ENCODE peak calls at places on chromosomes 16 and 17, in four cellular contexts. One of them, this sample, is unnamed.

GRCh38 chr17:36066365-36066945 is 2.4 kb downstream of the CCL18 start:
- DNase-seq in colonic mucosa: no peak
- DNase-seq in dorsolateral prefrontal cortex: no peak
- DNase-seq in fibroblast of lung: no peak
- DNase-seq in this sample: no peak

GRCh38 chr17:76697702-76698465 is 12.9 kb downstream of the MXRA7 start:
- DNase-seq in fibroblast of lung: peak; percentile 82
- DNase-seq in colonic mucosa: no peak
- DNase-seq in dorsolateral prefrontal cortex: no peak
- DNase-seq in this sample: no peak

GRCh38 chr16:84827131-84827574 is 7.4 kb downstream of the CRISPLD2 start:
- DNase-seq in colonic mucosa: no peak
- DNase-seq in fibroblast of lung: no peak
- DNase-seq in dorsolateral prefrontal cortex: no peak
- DNase-seq in this sample: no peak

GRCh38 chr17:55577687-55578086 is 66.4 kb upstream of the SMIM36 start:
- DNase-seq in fibroblast of lung: peak; percentile 49
- DNase-seq in dorsolateral prefrontal cortex: no peak
- DNase-seq in colonic mucosa: no peak
- DNase-seq in this sample: no peak

GRCh38 chr17:44804301-44805061 is 25.6 kb downstream of the GJC1 start:
- DNase-seq in dorsolateral prefrontal cortex: peak; percentile 26
- DNase-seq in colonic mucosa: no peak
- DNase-seq in fibroblast of lung: no peak
- DNase-seq in this sample: peak; percentile 49

GRCh38 chr17:59892251-59892848 is 393 bp downstream of the TUBD1 start:
- DNase-seq in fibroblast of lung: no peak
- DNase-seq in colonic mucosa: peak; percentile 31
- DNase-seq in dorsolateral prefrontal cortex: no peak
- DNase-seq in this sample: no peak

GRCh38 chr17:50147841-50148225 is 2.6 kb downstream of the PPP1R9B start:
- DNase-seq in dorsolateral prefrontal cortex: no peak
- DNase-seq in fibroblast of lung: no peak
- DNase-seq in colonic mucosa: no peak
- DNase-seq in this sample: no peak

GRCh38 chr17:43169561-43170139 is 1.4 kb upstream of the NBR1 start:
- DNase-seq in dorsolateral prefrontal cortex: peak; percentile 13
- DNase-seq in fibroblast of lung: peak; percentile 0
- DNase-seq in colonic mucosa: peak; percentile 54
- DNase-seq in this sample: peak; percentile 8

GRCh38 chr17:38673714-38674012 is 1.1 kb downstream of the EPOP start:
- DNase-seq in dorsolateral prefrontal cortex: no peak
- DNase-seq in colonic mucosa: peak; percentile 26
- DNase-seq in fibroblast of lung: no peak
- DNase-seq in this sample: no peak

GRCh38 chr17:70863436-70864248 is 694.3 kb downstream of the KCNJ2 start:
- DNase-seq in dorsolateral prefrontal cortex: no peak
- DNase-seq in colonic mucosa: no peak
- DNase-seq in fibroblast of lung: peak; percentile 82
- DNase-seq in this sample: no peak

GRCh38 chr16:20369452-20370054 is 17.0 kb upstream of the UMOD start:
- DNase-seq in dorsolateral prefrontal cortex: no peak
- DNase-seq in colonic mucosa: no peak
- DNase-seq in fibroblast of lung: no peak
- DNase-seq in this sample: no peak

GRCh38 chr17:19590912-19591551 is 57.4 kb downstream of the SLC47A1 start:
- DNase-seq in dorsolateral prefrontal cortex: no peak
- DNase-seq in colonic mucosa: no peak
- DNase-seq in fibroblast of lung: no peak
- DNase-seq in this sample: no peak

GRCh38 chr16:87027056-87027616 is 290.1 kb downstream of the C16orf95 start:
- DNase-seq in fibroblast of lung: no peak
- DNase-seq in dorsolateral prefrontal cortex: no peak
- DNase-seq in colonic mucosa: no peak
- DNase-seq in this sample: no peak

GRCh38 chr16:48445782-48446533 is 60.7 kb upstream of the SIAH1 start:
- DNase-seq in colonic mucosa: peak; percentile 5
- DNase-seq in fibroblast of lung: no peak
- DNase-seq in dorsolateral prefrontal cortex: no peak
- DNase-seq in this sample: no peak

GRCh38 chr16:23520500-23520899 is 10.2 kb upstream of the GGA2 start:
- DNase-seq in colonic mucosa: no peak
- DNase-seq in dorsolateral prefrontal cortex: no peak
- DNase-seq in fibroblast of lung: no peak
- DNase-seq in this sample: no peak

GRCh38 chr16:2751577-2752034 is 832 bp upstream of the SRRM2 start:
- DNase-seq in dorsolateral prefrontal cortex: peak; percentile 31
- DNase-seq in colonic mucosa: no peak
- DNase-seq in fibroblast of lung: peak; percentile 20
- DNase-seq in this sample: no peak

GRCh38 chr17:59366773-59367656 is 35.6 kb downstream of the YPEL2 start:
- DNase-seq in colonic mucosa: peak; percentile 88
- DNase-seq in fibroblast of lung: peak; percentile 83
- DNase-seq in dorsolateral prefrontal cortex: no peak
- DNase-seq in this sample: peak; percentile 81

GRCh38 chr17:2009737-2010136 is 15.4 kb downstream of the RTN4RL1 start:
- DNase-seq in colonic mucosa: no peak
- DNase-seq in dorsolateral prefrontal cortex: no peak
- DNase-seq in fibroblast of lung: no peak
- DNase-seq in this sample: no peak

DNA sequence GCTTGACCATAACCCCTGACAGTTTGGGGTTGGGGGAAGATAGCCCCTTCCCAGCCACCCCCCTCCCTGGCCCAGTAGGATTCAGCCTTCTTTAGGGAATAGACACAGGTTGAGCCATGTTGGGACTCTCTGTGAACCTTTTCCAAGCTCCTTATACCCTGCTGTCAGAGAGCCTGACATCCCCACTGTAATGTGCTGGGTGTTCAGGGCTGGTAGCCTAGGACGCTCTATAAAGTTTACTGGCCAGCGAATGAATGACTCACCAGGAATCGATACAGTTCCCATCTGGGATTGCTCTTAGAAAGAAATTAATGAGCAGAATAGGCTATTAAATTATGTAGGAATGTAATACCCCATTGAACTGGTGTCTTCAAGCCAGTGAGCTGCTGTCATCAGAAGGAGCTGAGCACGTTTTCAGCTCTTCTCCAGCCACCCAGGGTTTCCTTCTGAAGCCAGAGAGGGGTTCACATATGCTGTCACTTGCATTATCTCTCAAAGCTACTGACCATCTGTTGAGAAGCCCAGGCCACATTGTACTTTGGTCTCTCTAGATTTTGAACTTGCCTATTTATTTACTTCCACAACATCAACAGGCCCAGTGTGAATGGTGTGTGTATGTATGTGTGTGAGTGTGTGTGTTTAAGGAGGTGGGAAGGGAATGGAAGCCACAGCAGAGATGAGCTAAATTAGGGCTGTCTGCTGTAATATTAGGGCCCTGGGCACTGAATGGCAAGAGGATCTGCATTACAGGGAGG is 64.9 kb downstream of the SPACA3 start:
- DNase-seq in fibroblast of lung: no peak
- DNase-seq in dorsolateral prefrontal cortex: no peak
- DNase-seq in colonic mucosa: no peak
- DNase-seq in this sample: no peak
- H3K4me3 ChIP-seq in fibroblast of lung: no peak overlapping the region
- H3K4me3 ChIP-seq in dorsolateral prefrontal cortex: no peak overlapping the region
- H3K4me3 ChIP-seq in colonic mucosa: no peak overlapping the region
- H3K4me3 ChIP-seq in this sample: no peak overlapping the region

GRCh38 chr16:50680907-50681885 is at the start of gene SNX20:
- DNase-seq in fibroblast of lung: no peak
- DNase-seq in dorsolateral prefrontal cortex: no peak
- DNase-seq in colonic mucosa: peak; percentile 46
- DNase-seq in this sample: no peak
- H3K27ac ChIP-seq in fibroblast of lung: no peak within 1 kb of the TSS
- H3K27ac ChIP-seq in dorsolateral prefrontal cortex: no peak within 1 kb of the TSS
- H3K27ac ChIP-seq in colonic mucosa: peak within 1 kb of the TSS; percentile 56
- H3K27ac ChIP-seq in this sample: no peak within 1 kb of the TSS

GRCh38 chr17:79217473-79218135 is 143.0 kb downstream of the ENGASE start:
- DNase-seq in dorsolateral prefrontal cortex: no peak
- DNase-seq in colonic mucosa: no peak
- DNase-seq in fibroblast of lung: no peak
- DNase-seq in this sample: no peak
- H3K27me3 ChIP-seq in dorsolateral prefrontal cortex: peaks cover 29% of the 10 kb centered on the region
- H3K27me3 ChIP-seq in colonic mucosa: peaks cover 18% of the 10 kb centered on the region
- H3K27me3 ChIP-seq in fibroblast of lung: peaks cover 6% of the 10 kb centered on the region
- H3K27me3 ChIP-seq in this sample: peaks cover 5% of the 10 kb centered on the region

DNA sequence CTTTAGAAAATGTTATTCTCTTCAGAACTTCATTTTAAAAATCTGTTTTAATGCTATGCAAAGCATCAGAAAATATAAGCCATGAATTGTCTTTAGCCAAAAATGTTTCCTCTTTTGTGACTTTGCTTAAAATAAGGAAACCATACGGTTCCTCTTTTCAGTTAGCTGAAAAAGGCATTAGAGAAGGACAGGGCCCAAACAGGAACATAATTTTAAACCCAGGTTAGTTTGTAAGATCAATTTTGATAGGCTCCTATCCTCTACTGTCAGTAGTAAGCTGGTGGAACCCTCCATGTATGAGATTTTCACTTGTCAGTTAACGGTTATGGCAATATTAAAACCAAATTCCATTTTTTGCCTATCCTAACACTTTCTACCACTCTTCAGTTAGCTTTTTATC is 4.3 kb downstream of the EVI2B start:
- DNase-seq in dorsolateral prefrontal cortex: no peak
- DNase-seq in colonic mucosa: no peak
- DNase-seq in fibroblast of lung: no peak
- DNase-seq in this sample: no peak
- H3K4me3 ChIP-seq in dorsolateral prefrontal cortex: no peak overlapping the region
- H3K4me3 ChIP-seq in colonic mucosa: peak overlapping the region; percentile 2
- H3K4me3 ChIP-seq in fibroblast of lung: no peak overlapping the region
- H3K4me3 ChIP-seq in this sample: no peak overlapping the region

GRCh38 chr17:81471804-81472456 is 40.7 kb downstream of the ACTG1 start:
- DNase-seq in colonic mucosa: peak; percentile 63
- DNase-seq in fibroblast of lung: peak; percentile 19
- DNase-seq in dorsolateral prefrontal cortex: peak; percentile 88
- DNase-seq in this sample: no peak

GRCh38 chr17:81469266-81469665 is 43.3 kb downstream of the ACTG1 start:
- DNase-seq in fibroblast of lung: no peak
- DNase-seq in colonic mucosa: no peak
- DNase-seq in dorsolateral prefrontal cortex: no peak
- DNase-seq in this sample: no peak

GRCh38 chr17:81473019-81473418 is 39.6 kb downstream of the ACTG1 start:
- DNase-seq in dorsolateral prefrontal cortex: no peak
- DNase-seq in colonic mucosa: no peak
- DNase-seq in fibroblast of lung: no peak
- DNase-seq in this sample: no peak

GRCh38 chr17:81470270-81470943 is 42.2 kb downstream of the ACTG1 start:
- DNase-seq in fibroblast of lung: no peak
- DNase-seq in dorsolateral prefrontal cortex: peak; percentile 39
- DNase-seq in colonic mucosa: no peak
- DNase-seq in this sample: no peak

DNA sequence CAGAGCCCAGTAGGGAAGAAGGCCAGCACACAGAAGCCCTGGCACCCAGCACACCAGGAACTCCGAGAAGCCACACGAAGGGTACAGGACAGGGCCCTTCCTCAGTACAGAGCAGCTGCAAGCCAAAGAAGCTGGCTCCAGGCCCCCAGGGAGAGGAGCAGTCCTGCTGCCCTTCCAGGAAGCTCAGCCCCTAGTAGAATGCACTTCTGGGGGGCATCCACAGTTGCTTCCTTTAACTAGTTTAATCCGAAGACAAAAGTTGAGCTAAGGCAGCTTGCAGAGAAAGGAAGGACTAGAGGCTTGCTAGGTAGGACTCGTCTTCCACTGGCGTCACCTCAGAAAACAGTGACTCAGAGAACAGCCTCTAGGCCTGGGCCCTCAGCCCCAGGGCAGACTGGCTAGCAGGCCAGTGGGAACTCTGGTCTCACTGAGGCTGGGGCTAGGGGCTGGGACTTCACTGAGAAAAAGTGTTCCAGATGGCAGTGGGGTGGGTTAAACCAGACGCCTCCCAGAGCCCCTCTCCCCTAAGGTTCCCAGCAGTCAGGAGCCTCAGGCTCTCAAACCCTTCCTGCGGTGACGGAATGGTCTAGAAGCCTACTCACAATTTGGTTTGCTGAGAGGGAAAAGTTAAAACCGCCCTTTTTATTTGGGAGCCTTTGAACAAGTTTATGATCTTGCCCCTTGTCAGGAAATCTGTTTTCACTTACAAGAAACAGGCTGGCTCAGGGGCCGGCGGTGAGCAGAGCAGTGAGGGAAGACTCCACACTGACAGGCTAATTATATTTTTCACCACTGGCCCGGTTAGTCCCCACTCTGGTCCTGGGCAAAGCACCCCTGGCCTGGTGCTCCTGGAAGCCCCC is 41.4 kb downstream of the ACTG1 start:
- DNase-seq in dorsolateral prefrontal cortex: no peak
- DNase-seq in fibroblast of lung: peak; percentile 14
- DNase-seq in colonic mucosa: no peak
- DNase-seq in this sample: no peak
- H3K27ac ChIP-seq in dorsolateral prefrontal cortex: peak overlapping the region; percentile 52
- H3K27ac ChIP-seq in fibroblast of lung: no peak overlapping the region
- H3K27ac ChIP-seq in colonic mucosa: no peak overlapping the region
- H3K27ac ChIP-seq in this sample: no peak overlapping the region

DNA sequence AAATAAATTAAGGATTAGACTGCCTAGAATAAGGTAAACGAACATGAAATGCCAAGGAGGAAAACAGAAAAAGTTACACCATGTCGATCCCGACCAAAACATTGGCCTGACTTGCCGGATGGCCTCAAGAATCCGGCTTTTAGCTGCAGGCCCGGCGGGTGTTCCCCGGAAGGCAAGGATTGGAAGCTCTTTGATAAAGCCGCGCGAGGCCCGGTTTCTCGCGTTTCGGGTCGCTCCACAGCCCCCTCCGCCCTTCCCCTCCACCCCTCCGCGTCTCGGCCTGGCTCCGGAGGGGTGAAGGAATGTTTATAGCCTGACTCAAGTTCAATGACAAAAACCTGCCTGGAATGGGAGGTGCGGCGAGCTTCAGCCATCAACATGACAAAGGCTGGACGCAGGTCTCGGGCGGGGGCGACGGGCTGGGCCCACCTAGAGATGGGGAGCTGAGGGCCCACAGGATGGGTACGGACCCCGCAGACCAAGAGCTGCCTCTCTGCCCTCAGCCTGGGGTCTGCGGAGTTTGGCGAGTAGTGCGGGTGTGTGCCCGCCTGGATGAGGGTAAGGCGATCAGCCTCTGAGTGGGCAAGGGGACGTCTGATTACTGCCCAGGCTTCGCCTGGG is 2.6 kb downstream of the PRAC1 start:
- DNase-seq in colonic mucosa: peak; percentile 63
- DNase-seq in dorsolateral prefrontal cortex: no peak
- DNase-seq in fibroblast of lung: no peak
- DNase-seq in this sample: no peak
- H3K27me3 ChIP-seq in colonic mucosa: peaks cover 34% of the 10 kb centered on the region
- H3K27me3 ChIP-seq in dorsolateral prefrontal cortex: peaks cover 100% of the 10 kb centered on the region
- H3K27me3 ChIP-seq in fibroblast of lung: peaks cover 82% of the 10 kb centered on the region
- H3K27me3 ChIP-seq in this sample: peaks cover 53% of the 10 kb centered on the region

This sample was measured in ascending aorta.